ENCODE peak calls at places on chromosomes 11 and 22, in nine cellular contexts. X, J, V, L, T, U, Y, P and E are unnamed samples.
A peak's percentile ranks its signal among the peaks of the same experiment; 100 is the strongest.

GRCh38 chr22:26322179-26322905 is 106.7 kb upstream of the ASPHD2 start:
- DNase-seq in J (peak; percentile 8), T (no peak), Y (peak; percentile 14), P (no peak), U (no peak), X (no peak), V (no peak), L (no peak), E (no peak)

GRCh38 chr22:20158366-20159036 is 7.6 kb upstream of the CCDC188 start:
- DNase-seq in L (no peak), U (no peak), J (no peak), V (no peak), Y (no peak), T (no peak), P (no peak), X (no peak), E (no peak)

GRCh38 chr11:57491371-57492061 is 24.0 kb downstream of the SLC43A1 start:
- DNase-seq in T (peak; percentile 39), P (no peak), J (no peak), V (no peak), U (peak; percentile 50), X (peak; percentile 62), L (peak; percentile 50), Y (no peak), E (peak; percentile 86)

GRCh38 chr22:42565956-42566355 is 12.2 kb downstream of the SERHL2 start:
- DNase-seq in J (no peak), X (no peak), T (no peak), V (no peak), L (no peak), Y (no peak), P (no peak), U (no peak), E (no peak)

GRCh38 chr11:105152556-105152955 is 13.0 kb upstream of the CARD18 start:
- DNase-seq in U (no peak), X (no peak), L (no peak), T (no peak), Y (no peak), J (no peak), P (no peak), V (no peak), E (no peak)

GRCh38 chr11:104609766-104610165 is 288.5 kb downstream of the CASP12 start:
- DNase-seq in P (no peak), T (no peak), J (no peak), U (no peak), L (no peak), V (no peak), X (no peak), Y (no peak), E (no peak)

GRCh38 chr11:27524155-27524554 is 17.6 kb upstream of the LIN7C start:
- DNase-seq in U (no peak), X (no peak), J (peak; percentile 35), P (no peak), L (no peak), Y (no peak), V (no peak), T (no peak), E (peak; percentile 6)

GRCh38 chr11:126158054-126158791 is 53.2 kb downstream of the RPUSD4 start:
- DNase-seq in U (no peak), X (no peak), J (no peak), P (no peak), Y (no peak), L (no peak), V (no peak), T (no peak), E (no peak)

GRCh38 chr11:135075740-135076139 is 663.7 kb upstream of the B3GAT1 start:
- DNase-seq in L (peak; percentile 60), Y (peak; percentile 93), U (no peak), X (peak; percentile 66), T (peak; percentile 27), V (peak; percentile 57), P (peak; percentile 43), J (peak; percentile 71), E (no peak)

GRCh38 chr11:44538375-44539054 is 26.9 kb upstream of the CD82 start:
- DNase-seq in L (peak; percentile 78), T (peak; percentile 72), J (peak; percentile 52), P (peak; percentile 75), Y (peak; percentile 95), X (peak; percentile 80), V (peak; percentile 44), U (peak; percentile 78), E (peak; percentile 84)

GRCh38 chr22:20965104-20965887 is 1.8 kb upstream of the AIFM3 start:
- DNase-seq in V (no peak), J (no peak), X (peak; percentile 38), T (no peak), U (no peak), P (no peak), L (no peak), Y (no peak), E (no peak)

GRCh38 chr22:45645526-45646414 is 25.9 kb upstream of the ATXN10 start:
- DNase-seq in V (peak; percentile 50), P (peak; percentile 81), T (peak; percentile 34), Y (peak; percentile 94), X (peak; percentile 83), U (peak; percentile 90), J (peak; percentile 26), L (peak; percentile 82), E (peak; percentile 82)

GRCh38 chr11:72239296-72239848 is 4.6 kb downstream of the PHOX2A start:
- DNase-seq in X (no peak), Y (peak; percentile 93), J (no peak), P (peak; percentile 56), T (no peak), V (no peak), L (no peak), U (no peak), E (peak; percentile 61)
- TF ChIP-seq POLR2A in X (no peak), Y (no peak), J (no peak), P (no peak), T (peak; percentile 71), V (no peak), L (no peak), U (peak; percentile 33), E (peak; percentile 33)

GRCh38 chr11:67270256-67271211 is 4.3 kb downstream of the GRK2 start:
- DNase-seq in T (peak; percentile 27), X (peak; percentile 50), Y (no peak), U (no peak), V (no peak), P (peak; percentile 56), J (no peak), L (no peak), E (no peak)
- TF ChIP-seq POLR2A in T (peak; percentile 42), X (peak; percentile 48), Y (no peak), U (no peak), V (no peak), P (peak; percentile 1), J (no peak), L (no peak), E (no peak)

GRCh38 chr11:76769645-76770586 is 13.2 kb upstream of the TSKU start:
- DNase-seq in J (no peak), X (peak; percentile 83), P (peak; percentile 81), Y (no peak), V (no peak), L (peak; percentile 82), T (no peak), U (no peak), E (peak; percentile 59)
- TF ChIP-seq POLR2A in J (no peak), X (no peak), P (no peak), Y (no peak), V (no peak), L (no peak), T (no peak), U (no peak), E (no peak)

GRCh38 chr22:41381329-41382097 is at the start of gene TEF:
- DNase-seq in L (peak; percentile 99), Y (peak; percentile 100), U (peak; percentile 99), V (peak; percentile 99), T (peak; percentile 98), P (peak; percentile 99), X (peak; percentile 99), J (peak; percentile 95), E (peak; percentile 98)
- TF ChIP-seq POLR2A in L (no peak), Y (no peak), U (no peak), V (peak; percentile 66), T (no peak), P (peak; percentile 62), X (peak; percentile 49), J (peak; percentile 4), E (no peak)

GRCh38 chr11:130314184-130314748 is 451 bp downstream of the ZBTB44 start:
- DNase-seq in U (peak; percentile 58), P (peak; percentile 83), L (peak; percentile 74), X (peak; percentile 74), T (peak; percentile 61), V (no peak), Y (peak; percentile 91), J (peak; percentile 10), E (peak; percentile 91)
- TF ChIP-seq POLR2A in U (no peak), P (peak; percentile 63), L (no peak), X (peak; percentile 47), T (no peak), V (no peak), Y (no peak), J (no peak), E (no peak)

DNA sequence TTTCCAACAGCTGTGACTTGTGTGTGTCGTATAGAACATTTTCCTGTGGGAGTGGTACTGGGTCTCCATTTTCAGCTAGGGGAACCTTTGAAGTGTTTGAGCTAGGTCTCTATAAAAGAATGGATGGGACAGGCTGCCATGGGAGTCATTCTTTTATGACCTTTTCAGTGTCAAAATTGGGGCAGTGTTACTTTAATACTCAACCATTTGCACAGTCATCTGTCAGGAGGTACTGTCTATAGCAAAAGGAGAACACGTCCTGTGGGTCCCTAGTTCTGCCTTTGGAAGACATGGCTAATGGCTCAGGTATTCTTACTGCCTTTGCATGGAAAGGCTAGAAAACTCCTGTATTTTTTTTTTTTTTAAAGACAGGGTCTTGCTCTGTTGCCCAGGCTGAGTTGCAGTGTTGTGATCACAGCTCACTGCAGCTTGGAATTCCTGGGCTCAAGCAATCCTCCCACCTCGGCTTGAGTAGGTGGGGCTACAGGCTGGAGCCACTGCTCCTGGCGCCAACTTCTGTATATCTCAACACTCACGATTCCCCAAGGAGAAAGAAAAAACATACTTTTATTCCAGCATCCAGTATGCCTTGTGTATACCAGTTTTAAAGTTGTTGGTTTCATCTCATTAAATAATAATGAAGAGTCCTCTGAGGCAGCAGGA is 2.1 kb upstream of the ATF4 start:
- DNase-seq in Y (no peak), V (no peak), P (no peak), J (no peak), X (no peak), U (no peak), T (no peak), L (no peak), E (no peak)
- TF ChIP-seq POLR2A in Y (no peak), V (no peak), P (no peak), J (no peak), X (no peak), U (no peak), T (no peak), L (no peak), E (no peak)